ENCODE peak calls at places on chromosomes 7 and 10, in nine cellular contexts. T is uterus; H is amniotic stem cell; S is skeletal muscle cell; R is HCT116; E is anterior cingulate cortex; Q is stimulated activated CD8-positive, alpha-beta memory T cell treated with anti-CD3 and anti-CD28 coated beads, Interleukin-2, amount 100 ng/mL, for 1 hour; I is GM03348; W is left ventricle myocardium inferior. A is an unnamed sample.

GRCh38 chr7:6423942-6424701 is 23.6 kb downstream of the DAGLB start:
- DNase-seq in T (no peak), H (no peak), S (no peak), R (no peak), E (no peak), Q (no peak), I (peak), W (no peak), A (no peak)

GRCh38 chr7:70607281-70607680 is 524.7 kb upstream of the GALNT17 start:
- DNase-seq in T (no peak), H (no peak), S (no peak), R (no peak), E (no peak), Q (no peak), I (no peak), W (no peak), A (no peak)

GRCh38 chr10:127848226-127848625 is 44.5 kb downstream of the CLRN3 start:
- DNase-seq in T (no peak), H (no peak), S (no peak), R (no peak), E (no peak), Q (no peak), I (no peak), W (no peak), A (no peak)

GRCh38 chr10:48509061-48509772 is 95.7 kb downstream of the ARHGAP22 start:
- DNase-seq in T (no peak), H (no peak), S (no peak), R (no peak), E (no peak), Q (no peak), I (no peak), W (no peak), A (no peak)

GRCh38 chr7:142868188-142868811 is 13.4 kb downstream of the EPHB6 start:
- DNase-seq in T (no peak), H (no peak), S (no peak), R (no peak), E (no peak), Q (no peak), I (no peak), W (no peak), A (no peak)

GRCh38 chr10:124619195-124619594 is 125.0 kb downstream of the FAM53B start:
- DNase-seq in T (no peak), H (no peak), S (no peak), R (no peak), E (no peak), Q (no peak), I (no peak), W (no peak), A (no peak)

GRCh38 chr7:32058017-32058416 is 12.2 kb downstream of the PDE1C start:
- DNase-seq in T (no peak), H (no peak), S (peak), R (no peak), E (no peak), Q (no peak), I (no peak), W (no peak), A (no peak)

GRCh38 chr10:32308027-32308603 is 38.8 kb downstream of the EPC1 start:
- DNase-seq in T (no peak), H (no peak), S (no peak), R (no peak), E (no peak), Q (no peak), I (no peak), W (no peak), A (no peak)

GRCh38 chr7:31129067-31129466 is 77.0 kb downstream of the ADCYAP1R1 start:
- DNase-seq in T (no peak), H (no peak), S (no peak), R (no peak), E (no peak), Q (no peak), I (no peak), W (no peak), A (no peak)

GRCh38 chr7:103949374-103949773 is 40.1 kb downstream of the RELN start:
- DNase-seq in T (no peak), H (no peak), S (no peak), R (no peak), E (no peak), Q (no peak), I (no peak), W (no peak), A (no peak)

GRCh38 chr10:123160311-123160980 is 6.2 kb downstream of the BUB3 start:
- DNase-seq in T (no peak), H (no peak), S (no peak), R (no peak), E (no peak), Q (no peak), I (no peak), W (no peak), A (no peak)

GRCh38 chr7:48016641-48017040 is 12.3 kb downstream of the SUN3 start:
- DNase-seq in T (no peak), H (no peak), S (no peak), R (no peak), E (no peak), Q (no peak), I (no peak), W (no peak), A (no peak)

GRCh38 chr7:45696476-45696875 is 122.3 kb downstream of the ADCY1 start:
- DNase-seq in T (no peak), H (no peak), S (no peak), R (no peak), E (no peak), Q (no peak), I (no peak), W (no peak), A (no peak)

GRCh38 chr7:13797545-13797944 is 191.9 kb downstream of the ETV1 start:
- DNase-seq in T (no peak), H (no peak), S (no peak), R (no peak), E (no peak), Q (no peak), I (no peak), W (no peak), A (no peak)

GRCh38 chr7:106112972-106113421 is 885 bp upstream of the SYPL1 start:
- DNase-seq in T (no peak), H (no peak), S (no peak), R (no peak), E (no peak), Q (no peak), I (no peak), W (no peak), A (no peak)

GRCh38 chr10:1255166-1255565 is 199.0 kb downstream of the WDR37 start:
- DNase-seq in T (no peak), H (no peak), S (no peak), R (no peak), E (no peak), Q (no peak), I (no peak), W (no peak), A (no peak)

GRCh38 chr10:88157981-88158465 is 294.6 kb downstream of the PTEN start:
- DNase-seq in T (peak), H (peak), S (peak), R (no peak), E (no peak), Q (no peak), I (peak), W (no peak), A (no peak)

GRCh38 chr7:134589491-134589941 is 40.6 kb downstream of the AKR1B15 start:
- DNase-seq in T (no peak), H (peak), S (no peak), R (no peak), E (no peak), Q (no peak), I (no peak), W (no peak), A (no peak)

GRCh38 chr7:91066627-91067026 is 197.6 kb upstream of the FZD1 start:
- DNase-seq in T (no peak), H (no peak), S (no peak), R (no peak), E (no peak), Q (no peak), I (no peak), W (no peak), A (no peak)

GRCh38 chr7:101978683-101979082 is 161.3 kb downstream of the CUX1 start:
- DNase-seq in T (no peak), H (no peak), S (no peak), R (no peak), E (no peak), Q (no peak), I (no peak), W (no peak), A (no peak)

GRCh38 chr10:21702633-21703111 is 168.6 kb downstream of the MLLT10 start:
- DNase-seq in T (no peak), H (no peak), S (no peak), R (no peak), E (no peak), Q (no peak), I (no peak), W (no peak), A (no peak)

GRCh38 chr7:141220263-141220662 is 146.4 kb downstream of the TMEM178B start:
- DNase-seq in T (no peak), H (no peak), S (no peak), R (peak), E (no peak), Q (no peak), I (no peak), W (no peak), A (no peak)

GRCh38 chr10:5465976-5466450 is 33.4 kb downstream of the CALML5 start:
- DNase-seq in T (no peak), H (no peak), S (no peak), R (no peak), E (no peak), Q (no peak), I (no peak), W (no peak), A (no peak)

GRCh38 chr10:58239561-58240169 is 28.0 kb downstream of the IPMK start:
- DNase-seq in T (no peak), H (no peak), S (no peak), R (no peak), E (no peak), Q (no peak), I (no peak), W (no peak), A (no peak)

GRCh38 chr7:80827238-80827633 is 91.6 kb downstream of the SEMA3C start:
- DNase-seq in T (no peak), H (no peak), S (no peak), R (no peak), E (no peak), Q (no peak), I (peak), W (no peak), A (no peak)

GRCh38 chr7:157618823-157619606 is 282.2 kb downstream of the DNAJB6 start:
- DNase-seq in T (no peak), H (no peak), S (no peak), R (no peak), E (no peak), Q (no peak), I (no peak), W (no peak), A (no peak)

GRCh38 chr7:125126376-125126775 is 196.8 kb upstream of the POT1 start:
- DNase-seq in T (no peak), H (no peak), S (peak), R (no peak), E (no peak), Q (no peak), I (no peak), W (no peak), A (no peak)

GRCh38 chr10:31204090-31204489 is 114.9 kb upstream of the ZEB1 start:
- DNase-seq in T (no peak), H (no peak), S (peak), R (no peak), E (no peak), Q (no peak), I (no peak), W (peak), A (no peak)

GRCh38 chr10:84565881-84566280 is 237.5 kb downstream of the CCSER2 start:
- DNase-seq in T (no peak), H (no peak), S (no peak), R (no peak), E (no peak), Q (no peak), I (no peak), W (no peak), A (no peak)

GRCh38 chr7:1413936-1414639 is 45.2 kb downstream of the MICALL2 start:
- DNase-seq in T (no peak), H (no peak), S (no peak), R (no peak), E (no peak), Q (no peak), I (no peak), W (no peak), A (no peak)

GRCh38 chr10:89115876-89116627 is 91.1 kb downstream of the CH25H start:
- DNase-seq in T (no peak), H (no peak), S (peak), R (peak), E (no peak), Q (no peak), I (peak), W (no peak), A (peak)

GRCh38 chr10:62230344-62231138 is 38.1 kb downstream of the RTKN2 start:
- DNase-seq in T (no peak), H (no peak), S (no peak), R (no peak), E (no peak), Q (no peak), I (peak), W (no peak), A (no peak)

GRCh38 chr7:118104812-118105441 is 79.0 kb upstream of the LSM8 start:
- DNase-seq in T (no peak), H (peak), S (no peak), R (peak), E (no peak), Q (no peak), I (peak), W (no peak), A (no peak)

GRCh38 chr10:79331226-79331625 is 16.0 kb upstream of the PPIF start:
- DNase-seq in T (no peak), H (no peak), S (no peak), R (no peak), E (no peak), Q (no peak), I (no peak), W (no peak), A (no peak)

GRCh38 chr10:78236416-78237015 is 202.9 kb downstream of the RPS24 start:
- DNase-seq in T (no peak), H (no peak), S (no peak), R (no peak), E (no peak), Q (no peak), I (no peak), W (no peak), A (no peak)

GRCh38 chr10:26781797-26782196 is 79.0 kb downstream of the ABI1 start:
- DNase-seq in T (no peak), H (no peak), S (no peak), R (no peak), E (no peak), Q (no peak), I (no peak), W (no peak), A (no peak)

GRCh38 chr7:19520392-19520791 is 188.4 kb downstream of the POLR1F start:
- DNase-seq in T (no peak), H (no peak), S (no peak), R (no peak), E (no peak), Q (no peak), I (no peak), W (no peak), A (no peak)

A was measured in HS-27A.